ENCODE peak calls at places on chromosome 22, in five cellular contexts. W is Caco-2, G is brain microvascular endothelial cell, E is astrocyte of the spinal cord, Y is mucosa of descending colon. Z is an unnamed sample.

GRCh38 chr22:31977141-31977781 is 32.9 kb downstream of the YWHAH start:
- DNase-seq in E (peak), Y (peak), W (peak), G (peak), Z (peak)

GRCh38 chr22:30879398-30879797 is 89.2 kb downstream of the MORC2 start:
- DNase-seq in G (no peak), Y (no peak), W (no peak), E (no peak), Z (no peak)

GRCh38 chr22:50182176-50183081 is 3.3 kb upstream of the TRABD start:
- DNase-seq in G (no peak), W (no peak), E (no peak), Y (peak), Z (no peak)

GRCh38 chr22:49015459-49015858 is 812.2 kb downstream of the BRD1 start:
- DNase-seq in G (no peak), W (no peak), E (no peak), Y (no peak), Z (no peak)

GRCh38 chr22:49097966-49098365 is 729.7 kb downstream of the BRD1 start:
- DNase-seq in W (no peak), Y (no peak), G (no peak), E (no peak), Z (no peak)

GRCh38 chr22:23071163-23072034 is 1.1 kb downstream of the GNAZ start:
- DNase-seq in W (no peak), E (no peak), G (no peak), Y (no peak), Z (no peak)

GRCh38 chr22:42892156-42892555 is 35.1 kb upstream of the ARFGAP3 start:
- DNase-seq in G (no peak), W (no peak), Y (no peak), E (no peak), Z (no peak)

GRCh38 chr22:42145175-42145574 is 14.6 kb upstream of the CYP2D6 start:
- DNase-seq in Y (no peak), G (no peak), E (no peak), W (no peak), Z (no peak)

GRCh38 chr22:36374603-36375024 is 13.2 kb downstream of the MYH9 start:
- DNase-seq in W (no peak), E (peak), G (no peak), Y (no peak), Z (peak)

GRCh38 chr22:49325531-49326395 is 501.9 kb downstream of the BRD1 start:
- DNase-seq in W (no peak), E (no peak), Y (no peak), G (no peak), Z (no peak)

GRCh38 chr22:39477542-39477941 is 20.7 kb downstream of the MGAT3 start:
- DNase-seq in W (no peak), G (no peak), E (no peak), Y (no peak), Z (no peak)

GRCh38 chr22:25815561-25815960 is 73.6 kb downstream of the MYO18B start:
- DNase-seq in Y (no peak), E (no peak), W (no peak), G (no peak), Z (no peak)

GRCh38 chr22:23036684-23037428 is 33.5 kb upstream of the GNAZ start:
- DNase-seq in W (no peak), Y (no peak), G (no peak), E (no peak), Z (peak)

GRCh38 chr22:38657248-38657909 is 941 bp downstream of the CBY1 start:
- DNase-seq in Y (peak), W (peak), G (peak), E (peak), Z (peak)

GRCh38 chr22:21975854-21976345 is 6.7 kb downstream of the TOP3B start:
- DNase-seq in W (no peak), Y (no peak), G (no peak), E (no peak), Z (no peak)

GRCh38 chr22:47310601-47311000 is 548.2 kb downstream of the TBC1D22A start:
- DNase-seq in W (no peak), Y (no peak), G (no peak), E (peak), Z (no peak)

GRCh38 chr22:41512421-41513194 is 31.7 kb downstream of the POLR3H start:
- DNase-seq in W (no peak), Y (no peak), G (peak), E (peak), Z (peak)

GRCh38 chr22:31844941-31845340 is 91.1 kb downstream of the DEPDC5 start:
- DNase-seq in G (no peak), Y (no peak), W (no peak), E (no peak), Z (no peak)

GRCh38 chr22:43005106-43005505 is 9.8 kb downstream of the PACSIN2 start:
- DNase-seq in G (no peak), W (no peak), Y (no peak), E (no peak), Z (peak)

GRCh38 chr22:36386900-36387663 is 685 bp downstream of the MYH9 start:
- DNase-seq in W (peak), E (no peak), G (no peak), Y (peak), Z (no peak)

GRCh38 chr22:35212020-35212419 is 45.3 kb upstream of the HMGXB4 start:
- DNase-seq in E (peak), W (no peak), G (peak), Y (no peak), Z (peak)

GRCh38 chr22:40030026-40030756 is 35.4 kb downstream of the FAM83F start:
- DNase-seq in G (no peak), E (no peak), W (no peak), Y (no peak), Z (no peak)

GRCh38 chr22:40498454-40499186 is 128.2 kb downstream of the SGSM3 start:
- DNase-seq in Y (no peak), W (peak), G (peak), E (peak), Z (peak)

GRCh38 chr22:50105529-50106100 is 15.8 kb downstream of the MOV10L1 start:
- DNase-seq in G (peak), E (no peak), W (no peak), Y (peak), Z (peak)

GRCh38 chr22:40487663-40488249 is 117.4 kb downstream of the SGSM3 start:
- DNase-seq in Y (no peak), W (peak), E (peak), G (no peak), Z (peak)

GRCh38 chr22:27348634-27349033 is 452.9 kb downstream of the MN1 start:
- DNase-seq in G (no peak), Y (no peak), W (no peak), E (no peak), Z (peak)

DNA sequence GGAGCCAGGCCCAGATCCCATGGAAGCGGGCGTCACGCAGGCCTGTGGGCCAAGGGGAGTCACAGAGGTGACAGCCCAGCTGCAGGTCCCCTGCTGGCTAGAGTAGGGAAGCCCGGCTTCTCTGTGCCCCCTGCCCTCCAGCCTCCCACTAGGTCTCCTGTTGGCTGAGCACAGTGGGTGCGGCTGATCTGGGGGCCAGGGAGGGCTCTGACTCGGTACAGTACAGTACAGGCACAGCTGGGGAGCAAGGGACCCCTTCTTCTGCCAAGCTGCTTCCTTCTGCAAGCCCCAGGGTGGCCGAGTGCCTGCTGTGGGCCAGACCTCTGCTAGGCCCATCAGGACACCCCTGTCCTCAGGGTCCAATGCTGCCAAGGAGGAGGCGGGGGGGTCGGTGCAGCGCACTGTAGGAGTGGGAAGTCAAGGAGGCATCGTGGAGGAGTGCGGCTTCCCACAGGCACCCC is 10.1 kb downstream of the SUSD2 start:
- DNase-seq in Y (no peak), W (no peak), E (no peak), G (no peak), Z (no peak)
- TF ChIP-seq CTCF in Y (no peak), W (peak), E (peak), G (no peak), Z (no peak)

GRCh38 chr22:46054878-46055158 is 77.9 kb upstream of the WNT7B start:
- DNase-seq in E (peak), W (no peak), Y (no peak), G (no peak), Z (no peak)
- H3K4me3 ChIP-seq in E (peak), W (no peak), Y (no peak), G (peak), Z (peak)

GRCh38 chr22:29205598-29206371 is at the start of gene EMID1:
- DNase-seq in G (no peak), Y (peak), W (peak), E (no peak), Z (peak)
- TF ChIP-seq CTCF in G (peak), Y (no peak), W (peak), E (peak), Z (no peak)

GRCh38 chr22:45007946-45008852 is 1.6 kb downstream of the PHF21B start:
- DNase-seq in W (peak), E (peak), Y (no peak), G (no peak), Z (no peak)
- H3K4me3 ChIP-seq in W (peak), E (peak), Y (no peak), G (peak), Z (no peak)

GRCh38 chr22:17777005-17777716 is 2.9 kb upstream of the BID start:
- DNase-seq in Y (peak), W (no peak), E (no peak), G (no peak), Z (no peak)
- TF ChIP-seq CTCF in Y (no peak), W (no peak), E (no peak), G (no peak), Z (no peak)

GRCh38 chr22:19505735-19506126 is 18.5 kb downstream of the CLDN5 start:
- DNase-seq in G (no peak), W (no peak), Y (no peak), E (no peak), Z (no peak)
- H3K4me3 ChIP-seq in G (no peak), W (no peak), Y (no peak), E (no peak), Z (no peak)

Z was measured in fibroblast of mammary gland.